ENCODE peak calls at places on chromosomes 2 and 18, in ten cellular contexts. R is upper lobe of right lung; Y is ovary; A is heart left ventricle; E is NCI-H187 treated with DMSO at 0.1 percent for 48 hours; X is NCI-H2227 treated with DMSO at 0.1 percent for 48 hours; F is nephron progenitor cell; G is islet precursor cell; P is stimulated activated CD4-positive, alpha-beta T cell treated with anti-CD3 and anti-CD28 coated beads, Interleukin-4, amount 100 ng/mL, for 4 hours; Z is BJ. V is an unnamed sample.

GRCh38 chr2:15984367-15985255 is 44.3 kb downstream of the MYCN start:
- DNase-seq in X (peak; percentile 40), A (peak; percentile 32), G (no peak), P (no peak), F (peak; percentile 42), E (no peak), R (no peak), Y (no peak), Z (no peak), V (no peak)

GRCh38 chr2:108314586-108315296 is 26.0 kb downstream of the SULT1C2 start:
- DNase-seq in X (no peak), G (no peak), P (no peak), R (no peak), A (no peak), E (no peak), F (no peak), Z (no peak), Y (no peak), V (no peak)

GRCh38 chr2:109148347-109148746 is 19.3 kb downstream of the SH3RF3 start:
- DNase-seq in R (no peak), F (no peak), E (no peak), Z (no peak), Y (no peak), G (no peak), X (no peak), A (no peak), P (no peak), V (peak; percentile 51)

GRCh38 chr2:227805578-227805977 is 8.1 kb upstream of the CCL20 start:
- DNase-seq in A (no peak), R (peak; percentile 65), G (no peak), P (peak; percentile 5), Y (no peak), Z (no peak), E (no peak), X (no peak), F (no peak), V (no peak)

GRCh38 chr2:240663791-240664190 is 18.9 kb downstream of the AQP12B start:
- DNase-seq in Z (no peak), R (no peak), P (no peak), F (no peak), A (no peak), G (no peak), X (no peak), Y (no peak), E (no peak), V (no peak)

GRCh38 chr18:54222922-54223567 is 1.4 kb downstream of the MBD2 start:
- DNase-seq in F (no peak), X (no peak), R (no peak), Z (no peak), E (no peak), P (no peak), G (no peak), A (no peak), Y (no peak), V (no peak)

GRCh38 chr2:46329803-46330775 is 32.9 kb downstream of the EPAS1 start:
- DNase-seq in X (no peak), G (no peak), A (no peak), Y (no peak), E (no peak), P (no peak), R (no peak), Z (peak; percentile 81), F (no peak), V (peak; percentile 96)

GRCh38 chr2:137888845-137889244 is 75.4 kb upstream of the HNMT start:
- DNase-seq in G (peak; percentile 83), X (peak; percentile 39), A (no peak), F (peak; percentile 60), E (no peak), R (no peak), Z (no peak), Y (no peak), P (no peak), V (peak; percentile 30)

GRCh38 chr2:206105038-206105437 is 19.1 kb upstream of the INO80D start:
- DNase-seq in Y (no peak), R (no peak), X (no peak), Z (no peak), A (no peak), G (no peak), F (no peak), P (no peak), E (no peak), V (peak; percentile 5)

GRCh38 chr2:10331702-10332401 is 29.1 kb downstream of the HPCAL1 start:
- DNase-seq in R (no peak), Z (no peak), X (no peak), E (no peak), Y (no peak), G (peak; percentile 50), P (peak; percentile 35), A (no peak), F (no peak), V (no peak)

GRCh38 chr18:24514439-24514838 is 54.0 kb downstream of the HRH4 start:
- DNase-seq in R (no peak), E (no peak), Z (no peak), X (no peak), G (peak; percentile 68), F (no peak), Y (no peak), P (no peak), A (no peak), V (peak; percentile 85)

GRCh38 chr2:43707255-43707654 is 31.0 kb upstream of the C1GALT1C1L start:
- DNase-seq in E (no peak), Z (peak; percentile 48), R (no peak), Y (no peak), P (no peak), A (peak; percentile 75), G (peak; percentile 73), X (no peak), F (no peak), V (peak; percentile 87)

GRCh38 chr2:186515376-186515775 is 29.3 kb downstream of the ZC3H15 start:
- DNase-seq in Y (no peak), X (no peak), P (no peak), A (no peak), F (no peak), R (no peak), E (no peak), Z (no peak), G (no peak), V (no peak)

GRCh38 chr2:26399781-26400376 is 1.8 kb upstream of the DRC1 start:
- DNase-seq in G (no peak), A (no peak), Z (no peak), P (no peak), F (no peak), R (no peak), E (no peak), Y (no peak), X (peak; percentile 25), V (no peak)

GRCh38 chr2:241842620-241843211 is 16.0 kb downstream of the PDCD1 start:
- DNase-seq in F (no peak), E (no peak), X (no peak), R (peak; percentile 82), A (peak; percentile 56), Y (no peak), Z (no peak), G (peak; percentile 51), P (no peak), V (no peak)

GRCh38 chr18:61851940-61852451 is 40.8 kb downstream of the RNF152 start:
- DNase-seq in X (no peak), R (no peak), Z (no peak), Y (no peak), P (no peak), A (no peak), E (no peak), F (no peak), G (no peak), V (peak; percentile 46)

GRCh38 chr2:198259496-198259895 is 455.1 kb downstream of the PLCL1 start:
- DNase-seq in P (no peak), A (no peak), F (no peak), X (no peak), E (no peak), G (no peak), Y (no peak), Z (no peak), R (no peak), V (no peak)

GRCh38 chr2:112979731-112980130 is 1.9 kb downstream of the IL36G start:
- DNase-seq in F (no peak), Y (no peak), X (no peak), E (no peak), R (no peak), Z (no peak), G (no peak), P (no peak), A (no peak), V (no peak)

GRCh38 chr2:67215214-67215613 is 181.9 kb upstream of the ETAA1 start:
- DNase-seq in A (no peak), Z (no peak), E (no peak), F (peak; percentile 81), Y (no peak), P (no peak), X (peak; percentile 20), R (peak; percentile 77), G (peak; percentile 87), V (peak; percentile 61)

GRCh38 chr2:64404002-64404731 is 49.8 kb upstream of the LGALSL start:
- DNase-seq in F (peak; percentile 85), G (peak; percentile 65), A (peak; percentile 92), X (no peak), E (no peak), Y (peak; percentile 94), P (no peak), R (peak; percentile 90), Z (no peak), V (no peak)

GRCh38 chr2:37388074-37388473 is 43.6 kb downstream of the QPCT start:
- DNase-seq in R (no peak), G (no peak), P (no peak), X (no peak), E (no peak), Z (no peak), A (no peak), F (no peak), Y (no peak), V (peak; percentile 88)

GRCh38 chr2:176388886-176389285 is 119.6 kb downstream of the MTX2 start:
- DNase-seq in X (no peak), Z (no peak), E (no peak), Y (no peak), A (no peak), G (no peak), F (no peak), R (no peak), P (no peak), V (no peak)

GRCh38 chr18:56257215-56257614 is 381.2 kb downstream of the TXNL1 start:
- DNase-seq in G (no peak), A (no peak), E (no peak), P (no peak), X (no peak), Z (peak; percentile 79), F (no peak), R (no peak), Y (no peak), V (peak; percentile 66)

GRCh38 chr18:70319185-70319584 is 30.3 kb downstream of the SOCS6 start:
- DNase-seq in Y (no peak), P (no peak), A (no peak), R (no peak), Z (no peak), X (no peak), E (no peak), G (no peak), F (no peak), V (no peak)

GRCh38 chr2:240640939-240641338 is 15.7 kb downstream of the GPR35 start:
- DNase-seq in E (no peak), Y (no peak), Z (no peak), X (no peak), G (peak; percentile 81), F (peak; percentile 74), A (no peak), R (peak; percentile 72), P (no peak), V (peak; percentile 26)

GRCh38 chr2:37944268-37944667 is 19.2 kb downstream of the RMDN2 start:
- DNase-seq in Z (no peak), Y (no peak), P (no peak), E (no peak), A (no peak), G (no peak), X (no peak), F (no peak), R (no peak), V (no peak)

GRCh38 chr2:239826786-239827510 is 198.2 kb downstream of the NDUFA10 start:
- DNase-seq in Z (no peak), R (peak; percentile 48), X (no peak), P (no peak), A (peak; percentile 21), G (peak; percentile 47), F (no peak), E (no peak), Y (no peak), V (no peak)

GRCh38 chr2:54207666-54208195 is 48.3 kb downstream of the TSPYL6 start:
- DNase-seq in P (no peak), Y (no peak), A (no peak), G (no peak), E (no peak), F (no peak), R (no peak), X (no peak), Z (no peak), V (peak; percentile 7)